ENCODE peak calls at places on chromosomes 1 and 21, in six cellular contexts. J, L, A, D, O and Y are unnamed samples.

GRCh38 chr1:245079021-245079609 is 75.7 kb upstream of the KIF26B start:
- DNase-seq in J (no peak), L (no peak), A (peak; percentile 73), D (peak; percentile 49), O (peak; percentile 57), Y (no peak)

GRCh38 chr21:39153842-39154241 is 29.4 kb downstream of the PSMG1 start:
- DNase-seq in J (no peak), L (no peak), A (peak; percentile 51), D (no peak), O (no peak), Y (no peak)

GRCh38 chr1:164611754-164612642 is 53.0 kb downstream of the PBX1 start:
- DNase-seq in J (no peak), L (no peak), A (peak; percentile 91), D (peak; percentile 30), O (peak; percentile 71), Y (no peak)

GRCh38 chr1:115969509-115969908 is 6.8 kb upstream of the SLC22A15 start:
- DNase-seq in J (no peak), L (peak; percentile 18), A (no peak), D (no peak), O (peak; percentile 63), Y (no peak)

GRCh38 chr1:160131803-160132565 is 16.4 kb downstream of the ATP1A2 start:
- DNase-seq in J (no peak), L (no peak), A (no peak), D (no peak), O (no peak), Y (no peak)

GRCh38 chr1:24289937-24290595 is 29.1 kb upstream of the GRHL3 start:
- DNase-seq in J (no peak), L (no peak), A (peak; percentile 93), D (peak; percentile 74), O (no peak), Y (no peak)

GRCh38 chr1:187229496-187229895 is 400.7 kb downstream of the PLA2G4A start:
- DNase-seq in J (no peak), L (no peak), A (no peak), D (no peak), O (no peak), Y (no peak)

GRCh38 chr1:226590626-226591025 is 42.1 kb downstream of the STUM start:
- DNase-seq in J (no peak), L (no peak), A (no peak), D (no peak), O (no peak), Y (no peak)